ENCODE peak calls at places on chromosome 10, in four cellular contexts. T, W, K and V are unnamed samples.

GRCh38 chr10:102114861-102115618 is 5.1 kb downstream of the LDB1 start:
- DNase-seq in T (peak), W (peak), K (peak), V (peak)

GRCh38 chr10:108052981-108053380 is 888.5 kb upstream of the SORCS1 start:
- DNase-seq in T (no peak), W (no peak), K (no peak), V (no peak)

GRCh38 chr10:14601872-14602725 is 172.6 kb downstream of the FAM107B start:
- DNase-seq in T (peak), W (no peak), K (no peak), V (peak)

GRCh38 chr10:70328987-70329386 is 45.2 kb upstream of the NPFFR1 start:
- DNase-seq in T (no peak), W (no peak), K (no peak), V (no peak)

GRCh38 chr10:79183468-79183865 is 114.7 kb downstream of the ZMIZ1 start:
- DNase-seq in T (no peak), W (no peak), K (no peak), V (no peak)

GRCh38 chr10:97422921-97423420 is 3.0 kb upstream of the PGAM1 start:
- DNase-seq in T (peak), W (no peak), K (no peak), V (peak)

GRCh38 chr10:32961892-32962369 is 3.9 kb upstream of the ITGB1 start:
- DNase-seq in T (no peak), W (no peak), K (no peak), V (no peak)

GRCh38 chr10:130361351-130362105 is 225.3 kb downstream of the GLRX3 start:
- DNase-seq in T (no peak), W (no peak), K (no peak), V (no peak)